ENCODE peak calls at places on chromosomes 3 and 15, in five cellular contexts. One of them, this sample, is unnamed.
A peak's percentile ranks its signal among the peaks of the same experiment; 100 is the strongest.

GRCh38 chr3:50132421-50133282 is 22.5 kb upstream of the SEMA3F start:
- DNase-seq in WERI-Rb-1: peak; percentile 96
- DNase-seq in SK-N-SH: peak; percentile 56
- DNase-seq in PC-3: no peak
- DNase-seq in uterus: no peak
- DNase-seq in this sample: no peak

GRCh38 chr3:171712168-171712938 is 97.9 kb downstream of the PLD1 start:
- DNase-seq in WERI-Rb-1: no peak
- DNase-seq in SK-N-SH: no peak
- DNase-seq in PC-3: no peak
- DNase-seq in uterus: peak; percentile 39
- DNase-seq in this sample: no peak

GRCh38 chr15:44788748-44789147 is 52.4 kb downstream of the TRIM69 start:
- DNase-seq in WERI-Rb-1: no peak
- DNase-seq in SK-N-SH: no peak
- DNase-seq in PC-3: no peak
- DNase-seq in uterus: no peak
- DNase-seq in this sample: no peak

GRCh38 chr3:173733029-173733652 is 335.6 kb downstream of the NLGN1 start:
- DNase-seq in WERI-Rb-1: no peak
- DNase-seq in SK-N-SH: peak; percentile 4
- DNase-seq in PC-3: peak; percentile 49
- DNase-seq in uterus: no peak
- DNase-seq in this sample: no peak

GRCh38 chr15:75640483-75641175 is 605 bp upstream of the IMP3 start:
- DNase-seq in WERI-Rb-1: peak; percentile 52
- DNase-seq in SK-N-SH: peak; percentile 62
- DNase-seq in PC-3: peak; percentile 55
- DNase-seq in uterus: no peak
- DNase-seq in this sample: no peak

GRCh38 chr3:55169608-55170010 is 241.8 kb upstream of the LRTM1 start:
- DNase-seq in WERI-Rb-1: no peak
- DNase-seq in SK-N-SH: no peak
- DNase-seq in PC-3: peak; percentile 66
- DNase-seq in uterus: peak; percentile 35
- DNase-seq in this sample: no peak

GRCh38 chr15:92925409-92925808 is 25.3 kb downstream of the CHD2 start:
- DNase-seq in WERI-Rb-1: no peak
- DNase-seq in SK-N-SH: no peak
- DNase-seq in PC-3: no peak
- DNase-seq in uterus: no peak
- DNase-seq in this sample: no peak

GRCh38 chr3:182323898-182324297 is 469.4 kb upstream of the ATP11B start:
- DNase-seq in WERI-Rb-1: no peak
- DNase-seq in SK-N-SH: no peak
- DNase-seq in PC-3: peak; percentile 93
- DNase-seq in uterus: no peak
- DNase-seq in this sample: no peak

GRCh38 chr3:66276705-66277274 is 56.0 kb downstream of the SLC25A26 start:
- DNase-seq in WERI-Rb-1: peak; percentile 52
- DNase-seq in SK-N-SH: peak; percentile 46
- DNase-seq in PC-3: peak; percentile 66
- DNase-seq in uterus: peak; percentile 72
- DNase-seq in this sample: no peak

GRCh38 chr3:47143068-47143467 is 20.8 kb downstream of the SETD2 start:
- DNase-seq in WERI-Rb-1: no peak
- DNase-seq in SK-N-SH: no peak
- DNase-seq in PC-3: no peak
- DNase-seq in uterus: no peak
- DNase-seq in this sample: no peak

GRCh38 chr15:68614621-68615035 is 35.8 kb downstream of the CORO2B start:
- DNase-seq in WERI-Rb-1: peak; percentile 93
- DNase-seq in SK-N-SH: no peak
- DNase-seq in PC-3: no peak
- DNase-seq in uterus: no peak
- DNase-seq in this sample: no peak

DNA sequence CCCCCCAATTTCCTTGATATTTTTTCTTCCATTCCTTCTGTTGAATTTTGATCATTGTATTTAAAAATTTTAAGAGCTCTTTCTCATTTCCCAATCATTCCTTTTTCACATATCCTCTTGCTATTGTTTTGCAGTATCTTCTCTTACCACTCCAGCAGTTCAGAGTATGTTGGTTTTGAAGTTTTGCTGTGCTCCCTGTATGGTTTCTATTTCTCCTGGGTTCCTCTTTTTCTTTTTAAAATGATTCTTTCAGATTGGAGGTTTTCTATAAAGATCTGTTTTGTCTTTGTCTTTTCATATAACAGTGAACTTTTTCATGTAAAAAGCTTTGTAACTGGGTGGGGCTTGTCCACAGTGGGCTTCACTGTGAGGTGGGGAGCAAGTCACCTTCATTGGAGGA is 12.8 kb downstream of the USP3 start:
- DNase-seq in WERI-Rb-1: no peak
- DNase-seq in SK-N-SH: no peak
- DNase-seq in PC-3: no peak
- DNase-seq in uterus: no peak
- DNase-seq in this sample: no peak
- H3K27ac ChIP-seq in WERI-Rb-1: no peak overlapping the region
- H3K27ac ChIP-seq in SK-N-SH: no peak overlapping the region
- H3K27ac ChIP-seq in PC-3: no peak overlapping the region
- H3K27ac ChIP-seq in uterus: no peak overlapping the region
- H3K27ac ChIP-seq in this sample: no peak overlapping the region

GRCh38 chr3:170111147-170111771 is 70.3 kb downstream of the PHC3 start:
- DNase-seq in WERI-Rb-1: no peak
- DNase-seq in SK-N-SH: no peak
- DNase-seq in PC-3: no peak
- DNase-seq in uterus: no peak
- DNase-seq in this sample: no peak

GRCh38 chr3:170117134-170117533 is 64.4 kb downstream of the PHC3 start:
- DNase-seq in WERI-Rb-1: no peak
- DNase-seq in SK-N-SH: peak; percentile 6
- DNase-seq in PC-3: peak; percentile 26
- DNase-seq in uterus: no peak
- DNase-seq in this sample: no peak
- TF ChIP-seq CTCF in WERI-Rb-1: no peak
- TF ChIP-seq CTCF in SK-N-SH: peak; percentile 38
- TF ChIP-seq CTCF in PC-3: peak; percentile 48
- TF ChIP-seq CTCF in uterus: no peak
- TF ChIP-seq CTCF in this sample: no peak

DNA sequence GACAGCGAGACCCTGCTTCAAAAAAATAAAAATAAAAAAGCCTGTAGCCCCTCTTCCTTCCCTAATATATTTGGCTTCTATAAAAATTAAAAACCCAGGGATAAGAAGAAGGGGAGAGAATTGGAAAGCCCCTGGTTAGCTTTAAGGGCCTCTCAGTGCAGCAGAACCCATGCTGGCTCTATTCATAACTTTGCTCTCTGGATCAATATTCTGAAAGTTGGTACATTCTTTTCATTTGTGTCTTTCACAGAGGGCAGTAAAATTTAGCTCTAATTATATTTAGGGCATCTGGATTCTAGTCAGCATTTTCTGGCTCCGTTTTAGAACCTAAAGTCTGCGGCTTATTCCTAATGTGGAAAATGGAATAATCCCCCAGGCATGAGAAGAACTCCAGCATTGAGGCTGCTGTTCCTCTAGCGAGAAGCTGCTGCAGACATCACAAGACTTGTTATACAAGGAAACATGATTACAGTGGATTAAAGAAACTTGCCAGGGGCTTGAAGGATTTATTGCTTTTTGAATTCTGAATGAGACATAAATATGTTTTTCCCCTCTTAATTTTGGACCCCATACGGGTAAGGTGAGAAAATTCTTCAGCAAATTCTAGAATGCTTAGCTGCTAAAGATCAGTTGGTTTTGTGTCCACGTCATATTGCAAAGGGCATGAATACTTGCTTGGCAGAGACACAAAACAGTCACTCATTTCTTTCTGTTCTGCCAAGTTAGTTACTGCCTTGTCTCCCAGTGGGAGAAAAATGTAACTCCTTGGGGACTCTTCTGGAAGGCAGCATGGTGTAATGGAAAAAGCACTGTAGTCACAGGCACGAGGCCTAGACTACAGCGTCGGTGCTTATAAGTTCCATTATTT is 177.7 kb downstream of the VGLL4 start:
- DNase-seq in WERI-Rb-1: no peak
- DNase-seq in SK-N-SH: peak; percentile 38
- DNase-seq in PC-3: no peak
- DNase-seq in uterus: peak; percentile 72
- DNase-seq in this sample: peak; percentile 87
- H3K27ac ChIP-seq in WERI-Rb-1: no peak overlapping the region
- H3K27ac ChIP-seq in SK-N-SH: peak overlapping the region; percentile 53
- H3K27ac ChIP-seq in PC-3: no peak overlapping the region
- H3K27ac ChIP-seq in uterus: peak overlapping the region; percentile 98
- H3K27ac ChIP-seq in this sample: peak overlapping the region; percentile 84

GRCh38 chr15:66193066-66193465 is 60.5 kb downstream of the MEGF11 start:
- DNase-seq in WERI-Rb-1: no peak
- DNase-seq in SK-N-SH: no peak
- DNase-seq in PC-3: peak; percentile 24
- DNase-seq in uterus: no peak
- DNase-seq in this sample: no peak

GRCh38 chr15:66196565-66196964 is 57.0 kb downstream of the MEGF11 start:
- DNase-seq in WERI-Rb-1: no peak
- DNase-seq in SK-N-SH: no peak
- DNase-seq in PC-3: peak; percentile 64
- DNase-seq in uterus: no peak
- DNase-seq in this sample: no peak

GRCh38 chr15:66195621-66196230 is 57.8 kb downstream of the MEGF11 start:
- DNase-seq in WERI-Rb-1: no peak
- DNase-seq in SK-N-SH: no peak
- DNase-seq in PC-3: no peak
- DNase-seq in uterus: no peak
- DNase-seq in this sample: no peak
- TF ChIP-seq CTCF in WERI-Rb-1: no peak
- TF ChIP-seq CTCF in SK-N-SH: no peak
- TF ChIP-seq CTCF in PC-3: no peak
- TF ChIP-seq CTCF in uterus: no peak
- TF ChIP-seq CTCF in this sample: no peak

This sample was measured in coronary artery.